ENCODE peak calls at places on chromosome 7, in seven cellular contexts. B is suprapubic skin, U is esophagus muscularis mucosa, C is transverse colon, N is stomach, W is sigmoid colon, D is SK-N-SH. O is an unnamed sample. For H3K4me1, the result is how much of the 10 kb centered on the place peaks cover.

GRCh38 chr7:14596421-14596820 is 306.1 kb downstream of the DGKB start:
- DNase-seq in B (no peak), U (no peak), C (no peak), N (no peak), W (no peak), D (no peak), O (no peak)

GRCh38 chr7:103394566-103394965 is 47.1 kb downstream of the PSMC2 start:
- DNase-seq in B (no peak), U (no peak), C (no peak), N (no peak), W (no peak), D (no peak), O (no peak)

GRCh38 chr7:80210400-80210799 is 75.8 kb downstream of the GNAI1 start:
- DNase-seq in B (no peak), U (no peak), C (no peak), N (no peak), W (no peak), D (no peak), O (no peak)

GRCh38 chr7:101602484-101603241 is 26.4 kb downstream of the MYL10 start:
- DNase-seq in B (no peak), U (no peak), C (peak), N (peak), W (peak), D (peak), O (peak)

GRCh38 chr7:1041471-1042160 is 2.7 kb upstream of the GPR146 start:
- DNase-seq in B (no peak), U (no peak), C (no peak), N (no peak), W (no peak), D (no peak), O (no peak)

GRCh38 chr7:139873593-139874374 is 44.7 kb downstream of the TBXAS1 start:
- DNase-seq in B (no peak), U (no peak), C (no peak), N (no peak), W (no peak), D (no peak), O (no peak)

GRCh38 chr7:121530251-121531174 is 134.4 kb upstream of the FAM3C start:
- DNase-seq in B (no peak), U (no peak), C (peak), N (peak), W (no peak), D (no peak), O (no peak)

GRCh38 chr7:16850772-16851466 is 30.9 kb downstream of the AGR3 start:
- DNase-seq in B (no peak), U (no peak), C (no peak), N (no peak), W (no peak), D (peak), O (no peak)

GRCh38 chr7:70416611-70417010 is 715.3 kb upstream of the GALNT17 start:
- DNase-seq in B (no peak), U (no peak), C (no peak), N (no peak), W (no peak), D (no peak), O (peak)

GRCh38 chr7:951881-952547 is 2.5 kb downstream of the ADAP1 start:
- DNase-seq in B (no peak), U (no peak), C (peak), N (no peak), W (peak), D (peak), O (no peak)

GRCh38 chr7:47142169-47142866 is 439.6 kb downstream of the TNS3 start:
- DNase-seq in B (no peak), U (no peak), C (no peak), N (no peak), W (no peak), D (no peak), O (no peak)

GRCh38 chr7:71783779-71784178 is 628.4 kb downstream of the CALN1 start:
- DNase-seq in B (no peak), U (no peak), C (no peak), N (no peak), W (no peak), D (no peak), O (no peak)

GRCh38 chr7:1033546-1034145 is 10.7 kb upstream of the GPR146 start:
- DNase-seq in B (no peak), U (no peak), C (no peak), N (no peak), W (no peak), D (no peak), O (no peak)

GRCh38 chr7:137923380-137923779 is 76.6 kb upstream of the DGKI start:
- DNase-seq in B (no peak), U (no peak), C (no peak), N (no peak), W (no peak), D (no peak), O (no peak)

GRCh38 chr7:129146237-129146979 is 1.9 kb downstream of the TSPAN33 start:
- DNase-seq in B (no peak), U (no peak), C (no peak), N (no peak), W (no peak), D (no peak), O (no peak)

GRCh38 chr7:85890244-85890811 is 703.5 kb upstream of the SEMA3D start:
- DNase-seq in B (no peak), U (no peak), C (no peak), N (no peak), W (no peak), D (peak), O (no peak)

GRCh38 chr7:50141131-50141530 is 48.1 kb upstream of the ZPBP start:
- DNase-seq in B (no peak), U (no peak), C (no peak), N (no peak), W (no peak), D (no peak), O (no peak)

GRCh38 chr7:101129603-101130117 is 2.8 kb downstream of the SERPINE1 start:
- DNase-seq in B (no peak), U (no peak), C (no peak), N (no peak), W (no peak), D (no peak), O (no peak)

GRCh38 chr7:880450-880849 is 4.1 kb downstream of the GET4 start:
- DNase-seq in B (no peak), U (no peak), C (no peak), N (no peak), W (no peak), D (no peak), O (no peak)

GRCh38 chr7:26648429-26649015 is 215.9 kb downstream of the SKAP2 start:
- DNase-seq in B (no peak), U (no peak), C (no peak), N (no peak), W (no peak), D (no peak), O (no peak)

GRCh38 chr7:145605963-145606362 is 510.6 kb upstream of the CNTNAP2 start:
- DNase-seq in B (no peak), U (no peak), C (no peak), N (no peak), W (no peak), D (no peak), O (no peak)

GRCh38 chr7:78149787-78150186 is 351.2 kb downstream of the PHTF2 start:
- DNase-seq in B (no peak), U (no peak), C (no peak), N (no peak), W (no peak), D (no peak), O (no peak)

GRCh38 chr7:141785711-141786552 is 4.1 kb upstream of the TAS2R5 start:
- DNase-seq in B (no peak), U (no peak), C (no peak), N (no peak), W (no peak), D (peak), O (peak)

GRCh38 chr7:81195033-81195432 is 276.2 kb upstream of the SEMA3C start:
- DNase-seq in B (no peak), U (no peak), C (no peak), N (no peak), W (no peak), D (no peak), O (no peak)

GRCh38 chr7:104794154-104794553 is 219.9 kb upstream of the KMT2E start:
- DNase-seq in B (no peak), U (no peak), C (no peak), N (no peak), W (no peak), D (no peak), O (no peak)

GRCh38 chr7:3520206-3520605 is 219.2 kb downstream of the SDK1 start:
- DNase-seq in B (no peak), U (no peak), C (no peak), N (no peak), W (no peak), D (no peak), O (no peak)

GRCh38 chr7:29884399-29885272 is 78.3 kb downstream of the WIPF3 start:
- DNase-seq in B (no peak), U (peak), C (peak), N (peak), W (no peak), D (peak), O (peak)

GRCh38 chr7:129665013-129665401 is 53.5 kb downstream of the NRF1 start:
- DNase-seq in B (no peak), U (no peak), C (no peak), N (no peak), W (no peak), D (peak), O (peak)

GRCh38 chr7:142804715-142805114 is 33.9 kb downstream of the PRSS2 start:
- DNase-seq in B (no peak), U (no peak), C (no peak), N (no peak), W (no peak), D (no peak), O (no peak)

GRCh38 chr7:45219801-45220200 is 62.2 kb downstream of the RAMP3 start:
- DNase-seq in B (no peak), U (no peak), C (no peak), N (no peak), W (no peak), D (peak), O (no peak)

GRCh38 chr7:97685952-97686351 is 45.9 kb upstream of the TAC1 start:
- DNase-seq in B (no peak), U (no peak), C (no peak), N (no peak), W (no peak), D (no peak), O (no peak)

GRCh38 chr7:80145780-80146422 is 11.3 kb downstream of the GNAI1 start:
- DNase-seq in B (no peak), U (no peak), C (no peak), N (no peak), W (no peak), D (no peak), O (no peak)

GRCh38 chr7:73831656-73832579 is 1.1 kb downstream of the CLDN4 start:
- DNase-seq in B (peak), U (no peak), C (peak), N (peak), W (no peak), D (no peak), O (peak)
- TF ChIP-seq POLR2AphosphoS5 in B (peak), U (no peak), C (peak), N (peak), W (no peak), D (no peak), O (peak)

DNA sequence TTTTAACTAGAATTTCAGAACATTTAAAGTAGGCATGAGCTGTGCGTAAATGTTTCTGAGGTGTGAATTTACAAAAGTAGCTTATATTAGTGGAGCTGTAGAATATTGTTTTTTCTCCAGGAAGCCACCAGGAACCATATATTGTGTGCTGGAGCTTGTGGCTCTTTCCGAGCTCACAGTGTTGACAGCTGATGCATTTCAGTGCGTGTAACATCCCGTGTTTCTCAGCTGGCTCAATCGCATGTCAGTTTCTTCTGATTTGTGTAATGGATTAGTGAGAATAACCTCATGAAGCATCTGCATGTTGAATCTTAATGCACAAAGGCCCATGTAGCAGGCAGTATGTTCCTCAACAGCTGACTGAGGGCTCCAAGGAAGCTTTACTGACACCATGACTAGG is 39.3 kb downstream of the VKORC1L1 start:
- DNase-seq in B (no peak), U (no peak), C (no peak), N (no peak), W (no peak), D (no peak), O (no peak)
- TF ChIP-seq EP300 in B (no peak), U (no peak), C (no peak), N (no peak), W (no peak), D (no peak), O (no peak)

GRCh38 chr7:76292206-76292573 is 10.3 kb upstream of the HSPB1 start:
- DNase-seq in B (no peak), U (no peak), C (no peak), N (no peak), W (peak), D (no peak), O (peak)
- H3K4me1 ChIP-seq in B (half or more), U (half or more), C (half or more), N (half or more), W (half or more), D (under half), O (half or more)

GRCh38 chr7:100079024-100079560 is 2.4 kb downstream of the ZNF3 start:
- DNase-seq in B (no peak), U (no peak), C (peak), N (no peak), W (no peak), D (no peak), O (no peak)
- TF ChIP-seq POLR2AphosphoS5 in B (no peak), U (no peak), C (peak), N (no peak), W (no peak), D (no peak), O (no peak)

GRCh38 chr7:25035274-25035673 is 55.3 kb upstream of the OSBPL3 start:
- DNase-seq in B (no peak), U (no peak), C (no peak), N (no peak), W (no peak), D (no peak), O (no peak)
- TF ChIP-seq EP300 in B (no peak), U (no peak), C (no peak), N (no peak), W (no peak), D (no peak), O (no peak)

DNA sequence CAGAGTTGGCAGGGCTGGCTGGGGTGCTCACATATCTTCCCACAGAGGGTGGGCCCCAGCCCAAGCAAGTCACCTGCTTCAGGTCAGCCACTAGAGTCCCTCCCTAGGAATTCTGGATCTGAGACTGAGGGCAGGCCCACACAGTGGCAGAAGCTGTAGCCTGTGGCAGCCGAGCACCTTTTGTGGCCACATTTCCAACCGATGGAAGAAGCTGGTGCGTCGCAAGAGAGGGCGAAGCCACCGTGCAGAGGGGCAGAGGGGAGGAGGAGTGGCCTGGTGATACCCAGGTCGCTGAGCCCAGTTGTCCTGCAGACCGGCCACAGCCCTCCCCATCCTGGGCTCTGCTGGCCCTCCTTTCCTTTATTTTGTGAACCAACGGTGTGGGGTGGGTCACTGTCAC is 5.3 kb downstream of the POLM start:
- DNase-seq in B (no peak), U (no peak), C (no peak), N (no peak), W (peak), D (no peak), O (no peak)
- H3K4me1 ChIP-seq in B (half or more), U (half or more), C (under half), N (half or more), W (under half), D (under half), O (under half)

GRCh38 chr7:119713606-119714005 is 559.4 kb upstream of the KCND2 start:
- DNase-seq in B (no peak), U (no peak), C (no peak), N (no peak), W (no peak), D (no peak), O (no peak)
- TF ChIP-seq POLR2AphosphoS5 in B (no peak), U (no peak), C (no peak), N (no peak), W (no peak), D (no peak), O (no peak)

DNA sequence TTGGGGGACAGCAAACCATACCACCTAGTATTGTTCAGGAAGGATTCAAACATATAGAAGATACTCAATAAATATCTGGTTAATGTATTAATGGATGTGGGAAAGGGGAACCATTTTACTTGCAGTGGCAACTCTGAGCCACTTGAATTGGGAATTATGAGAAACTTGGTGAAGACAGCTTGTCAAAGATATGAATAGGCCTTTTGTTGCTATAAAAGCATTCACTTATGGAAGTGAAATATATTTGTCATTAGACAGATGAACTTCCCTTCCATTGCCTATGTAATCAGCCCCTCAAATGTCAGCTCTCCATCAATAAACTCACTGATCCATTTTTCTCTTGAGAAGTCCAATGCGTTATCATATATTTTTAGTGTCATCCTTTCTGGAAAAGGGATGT is 56.1 kb downstream of the GPR85 start:
- DNase-seq in B (no peak), U (no peak), C (no peak), N (no peak), W (no peak), D (no peak), O (no peak)
- TF ChIP-seq EP300 in B (no peak), U (no peak), C (no peak), N (no peak), W (no peak), D (no peak), O (no peak)

GRCh38 chr7:55132550-55132889 is 113.7 kb downstream of the EGFR start:
- DNase-seq in B (no peak), U (no peak), C (no peak), N (no peak), W (no peak), D (no peak), O (no peak)
- H3K4me1 ChIP-seq in B (half or more), U (half or more), C (under half), N (under half), W (half or more), D (half or more), O (half or more)